ENCODE peak calls at places on chromosomes 1 and 21, in four cellular contexts. J, O, A and T are unnamed samples.

GRCh38 chr1:222095606-222096475 is 354.0 kb upstream of the DUSP10 start:
- DNase-seq in J (peak; percentile 33), O (peak; percentile 60), A (peak; percentile 25), T (peak; percentile 32)

GRCh38 chr1:25504706-25505560 is 38.5 kb upstream of the LDLRAP1 start:
- DNase-seq in J (no peak), O (no peak), A (no peak), T (peak; percentile 47)

GRCh38 chr1:21299780-21300395 is 9.6 kb upstream of the ECE1 start:
- DNase-seq in J (no peak), O (no peak), A (no peak), T (no peak)

GRCh38 chr1:178461676-178462075 is 35.1 kb downstream of the CLEC20A start:
- DNase-seq in J (no peak), O (no peak), A (no peak), T (no peak)

GRCh38 chr1:112522621-112523020 is 13.9 kb downstream of the WNT2B start:
- DNase-seq in J (no peak), O (no peak), A (no peak), T (no peak)

GRCh38 chr1:157115429-157115838 is 15.8 kb upstream of the ETV3L start:
- DNase-seq in J (no peak), O (no peak), A (no peak), T (no peak)

GRCh38 chr1:13769830-13770229 is 69.8 kb downstream of the PRDM2 start:
- DNase-seq in J (no peak), O (no peak), A (no peak), T (no peak)

GRCh38 chr1:64042331-64043100 is 160.9 kb upstream of the UBE2U start:
- DNase-seq in J (no peak), O (no peak), A (no peak), T (no peak)

GRCh38 chr21:26072891-26073615 is 97.5 kb downstream of the APP start:
- DNase-seq in J (no peak), O (no peak), A (no peak), T (no peak)

GRCh38 chr1:225474986-225475820 is 47.4 kb upstream of the LBR start:
- DNase-seq in J (no peak), O (peak; percentile 81), A (no peak), T (peak; percentile 52)

GRCh38 chr1:227043755-227044154 is 103.7 kb downstream of the COQ8A start:
- DNase-seq in J (no peak), O (peak; percentile 24), A (no peak), T (no peak)

GRCh38 chr21:45542242-45542666 is at the start of gene SLC19A1:
- DNase-seq in J (no peak), O (peak; percentile 89), A (no peak), T (peak; percentile 70)

GRCh38 chr1:65527672-65528071 is 107.2 kb downstream of the LEPR start:
- DNase-seq in J (no peak), O (peak; percentile 70), A (no peak), T (no peak)

GRCh38 chr1:61139324-61140055 is 57.1 kb downstream of the NFIA start:
- DNase-seq in J (no peak), O (no peak), A (no peak), T (peak; percentile 53)

GRCh38 chr1:42931911-42932422 is 26.7 kb downstream of the SLC2A1 start:
- DNase-seq in J (no peak), O (peak; percentile 64), A (peak; percentile 88), T (peak; percentile 91)

DNA sequence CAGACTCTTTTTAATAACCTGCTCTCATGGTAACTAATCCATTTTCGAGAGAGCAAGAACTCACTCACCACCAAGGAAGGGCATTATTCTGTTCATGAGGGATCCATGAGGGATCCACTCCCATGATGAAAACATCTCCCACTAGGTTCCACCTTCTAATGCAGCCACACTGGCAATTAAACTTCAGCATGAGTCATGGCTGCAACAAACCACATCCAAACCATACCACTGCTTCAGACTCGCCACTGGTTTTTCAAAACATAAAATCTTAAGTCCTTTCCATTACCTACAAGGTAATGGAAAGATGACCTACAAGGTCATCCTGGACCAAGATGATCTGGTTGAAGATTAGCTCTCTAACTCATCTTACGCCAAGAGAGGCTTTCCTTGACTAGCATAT is 405.1 kb downstream of the VAV3 start:
- DNase-seq in J (no peak), O (no peak), A (no peak), T (no peak)
- TF ChIP-seq GABPA in J (no peak), O (no peak), A (no peak), T (no peak)

DNA sequence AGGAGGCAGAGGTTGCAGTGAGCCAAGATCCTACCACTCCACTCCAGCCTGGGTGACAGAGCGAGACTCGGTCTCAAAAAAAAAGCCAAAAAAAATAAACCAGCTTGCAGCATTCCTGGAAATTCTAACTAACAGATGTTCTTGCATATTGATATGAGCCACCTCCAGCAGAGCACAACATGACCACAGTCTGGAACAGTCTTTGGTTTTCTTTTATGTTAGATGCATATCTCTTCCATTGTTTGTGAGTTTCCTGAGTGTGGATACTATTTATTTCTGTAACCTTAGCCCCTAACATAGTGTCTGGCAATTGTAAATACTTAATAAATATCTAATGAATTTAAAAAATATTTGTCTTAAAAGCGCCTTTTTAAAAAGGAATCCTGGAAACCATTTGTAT is 24.0 kb downstream of the IFNAR1 start:
- DNase-seq in J (no peak), O (no peak), A (no peak), T (no peak)
- TF ChIP-seq GABPA in J (no peak), O (no peak), A (no peak), T (no peak)

DNA sequence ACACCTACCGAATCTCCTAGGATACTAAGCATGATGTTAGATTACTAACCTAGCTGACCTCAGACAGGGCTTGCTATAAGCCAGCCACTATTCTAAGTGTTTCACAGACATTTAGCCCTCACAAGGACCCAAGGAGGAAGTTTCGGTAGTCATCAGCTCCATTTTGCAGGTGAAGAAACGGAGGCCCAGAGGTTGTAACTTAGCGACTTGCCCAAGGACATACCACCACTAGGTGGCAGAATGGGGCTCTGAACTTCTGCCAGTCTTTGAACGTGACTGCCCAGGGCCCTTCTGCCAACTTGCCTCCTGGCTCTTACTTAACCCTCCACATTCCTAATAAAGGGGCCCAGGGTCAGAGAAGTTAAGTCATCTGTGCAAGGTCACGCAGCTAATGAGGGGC is 283.5 kb downstream of the C1orf94 start:
- DNase-seq in J (peak; percentile 23), O (peak; percentile 53), A (peak; percentile 31), T (peak; percentile 15)
- TF ChIP-seq GABPA in J (no peak), O (no peak), A (no peak), T (no peak)

GRCh38 chr1:215277537-215277936 is 195.0 kb downstream of the KCNK2 start:
- DNase-seq in J (no peak), O (no peak), A (no peak), T (no peak)
- TF ChIP-seq GABPA in J (no peak), O (no peak), A (no peak), T (no peak)

DNA sequence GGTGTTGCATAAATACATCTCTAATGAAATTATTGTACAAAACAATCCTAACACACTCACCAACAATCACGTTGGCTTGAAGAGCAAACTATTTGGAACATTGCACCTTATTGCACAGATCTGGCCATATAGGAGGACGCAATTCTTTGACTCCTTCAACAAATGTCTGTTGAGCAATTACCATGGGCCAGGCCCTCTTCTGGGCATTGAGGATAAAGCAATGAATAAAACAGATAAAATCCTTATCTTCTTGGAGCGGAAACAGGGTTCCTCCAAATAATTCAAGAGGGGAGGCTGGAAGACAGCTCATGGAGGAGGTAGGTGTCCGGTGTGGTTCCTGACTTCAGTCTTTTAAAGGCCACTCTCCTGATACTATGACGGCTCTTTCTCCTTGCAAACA is 43.3 kb downstream of the PAX7 start:
- DNase-seq in J (no peak), O (no peak), A (no peak), T (no peak)
- TF ChIP-seq GABPA in J (no peak), O (no peak), A (no peak), T (no peak)

DNA sequence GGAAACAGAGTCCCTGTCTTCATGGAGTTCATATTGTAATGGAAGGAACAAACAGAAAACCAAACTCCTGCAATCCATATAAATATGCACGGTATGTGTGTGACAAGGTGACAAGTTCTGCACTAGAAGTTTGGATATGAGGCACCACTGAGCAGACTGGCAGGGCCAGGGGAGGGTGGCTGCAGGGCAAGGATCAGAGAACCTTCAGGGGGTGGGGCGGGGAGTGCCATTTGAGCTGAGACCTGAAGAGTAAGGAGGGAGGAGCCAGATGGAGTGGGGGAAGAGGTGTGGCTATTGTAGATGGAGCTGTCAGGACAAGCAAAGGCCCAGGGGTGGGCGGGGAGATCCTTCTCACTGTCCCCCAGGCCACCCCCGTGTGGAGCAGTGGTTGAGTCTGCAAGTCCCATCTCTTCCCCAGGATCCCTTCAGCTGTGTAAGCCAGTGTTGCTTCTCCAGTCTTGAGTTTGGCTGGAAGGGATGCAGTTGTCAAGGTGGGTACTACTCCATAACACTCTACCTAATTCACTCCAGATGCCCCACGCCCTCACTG is 76.4 kb downstream of the ATP5PO start:
- DNase-seq in J (no peak), O (peak; percentile 64), A (no peak), T (no peak)
- TF ChIP-seq GABPA in J (no peak), O (no peak), A (no peak), T (no peak)